ENCODE peak calls at places on chromosomes 3 and 15, in seven cellular contexts. R is iPS-NIHi11; B is activated T-helper 1 cell treated with anti-CD3 and anti-CD28 coated beads, Interleukin-12 subunit alpha, Interleukin-12 subunit beta, Interleukin-2, Interleukin-4 antibody, amounts not matched to agents 30 ng/mL and 10 ng/mL and 1 ng/mL, durations not matched to agents 14 hours and 24 hours and 36 hours; K is renal cortical epithelial cell; S is activated CD8-positive, alpha-beta memory T cell treated with anti-CD3 and anti-CD28 coated beads for 24 hours; L is anterior cingulate cortex; T is spleen. W is an unnamed sample.

GRCh38 chr15:65942436-65942835 is 73.1 kb downstream of the RAB11A start:
- DNase-seq in R (no peak), B (peak; percentile 34), K (no peak), S (no peak), L (no peak), T (no peak), W (no peak)

GRCh38 chr15:78071378-78071777 is 6.1 kb downstream of the TBC1D2B start:
- DNase-seq in R (no peak), B (no peak), K (no peak), S (no peak), L (no peak), T (no peak), W (no peak)

GRCh38 chr3:194307849-194308248 is 43.3 kb downstream of the CPN2 start:
- DNase-seq in R (no peak), B (no peak), K (no peak), S (no peak), L (no peak), T (peak; percentile 64), W (no peak)

GRCh38 chr15:99447497-99448371 is 118.0 kb upstream of the MEF2A start:
- DNase-seq in R (peak; percentile 92), B (no peak), K (no peak), S (peak; percentile 64), L (no peak), T (no peak), W (no peak)

GRCh38 chr3:112776836-112777235 is 69.8 kb downstream of the CD200R1L start:
- DNase-seq in R (no peak), B (no peak), K (no peak), S (no peak), L (no peak), T (no peak), W (no peak)

GRCh38 chr15:58472821-58473581 is 41.2 kb downstream of the LIPC start:
- DNase-seq in R (no peak), B (peak; percentile 53), K (peak; percentile 64), S (peak; percentile 74), L (no peak), T (no peak), W (no peak)

GRCh38 chr15:50075292-50075691 is 43.7 kb downstream of the ATP8B4 start:
- DNase-seq in R (no peak), B (no peak), K (no peak), S (no peak), L (no peak), T (no peak), W (no peak)

GRCh38 chr3:127043041-127043641 is 60.2 kb downstream of the PLXNA1 start:
- DNase-seq in R (peak; percentile 67), B (no peak), K (peak; percentile 78), S (no peak), L (no peak), T (peak; percentile 53), W (no peak)

GRCh38 chr3:81651139-81651538 is 110.3 kb downstream of the GBE1 start:
- DNase-seq in R (no peak), B (no peak), K (no peak), S (no peak), L (no peak), T (no peak), W (no peak)

GRCh38 chr3:84008623-84009022 is 950.2 kb upstream of the CADM2 start:
- DNase-seq in R (no peak), B (no peak), K (no peak), S (no peak), L (no peak), T (no peak), W (no peak)

GRCh38 chr3:184230603-184231528 is 1.5 kb downstream of the VWA5B2 start:
- DNase-seq in R (peak; percentile 69), B (no peak), K (no peak), S (no peak), L (no peak), T (no peak), W (no peak)

GRCh38 chr15:57253082-57253481 is 123.2 kb upstream of the CGNL1 start:
- DNase-seq in R (peak; percentile 20), B (no peak), K (no peak), S (no peak), L (no peak), T (no peak), W (no peak)

GRCh38 chr3:17740703-17741102 is 1.7 kb downstream of the TBC1D5 start:
- DNase-seq in R (no peak), B (no peak), K (peak; percentile 48), S (no peak), L (no peak), T (no peak), W (no peak)

GRCh38 chr3:113557374-113557773 is 25.0 kb downstream of the SIDT1 start:
- DNase-seq in R (no peak), B (no peak), K (peak; percentile 85), S (no peak), L (no peak), T (no peak), W (no peak)

GRCh38 chr15:41104234-41104633 is 11.8 kb downstream of the INO80 start:
- DNase-seq in R (no peak), B (no peak), K (peak; percentile 11), S (no peak), L (no peak), T (no peak), W (no peak)

W was measured in stimulated activated naive B cell treated with anti-CD40 and anti-IgM and Interleukin-4, amounts not matched to agents 10 μg/mL and 1 μg/mL and 100 μg/mL, for 72 hours.